ENCODE peak calls at places on chromosomes 13 and 19, in five cellular contexts. One of them, this sample, is unnamed. For H3K9me3, H3K4me1 and H3K27me3, the result is how much of the 10 kb centered on the place peaks cover.

GRCh38 chr19:10618846-10619245 is 6.5 kb upstream of the SLC44A2 start:
- DNase-seq in ovary: no peak
- DNase-seq in uterus: no peak
- DNase-seq in astrocyte: no peak
- DNase-seq in heart left ventricle: no peak
- DNase-seq in this sample: no peak

GRCh38 chr13:103403814-103404213 is 337.6 kb upstream of the SLC10A2 start:
- DNase-seq in ovary: no peak
- DNase-seq in uterus: no peak
- DNase-seq in astrocyte: no peak
- DNase-seq in heart left ventricle: no peak
- DNase-seq in this sample: no peak

GRCh38 chr19:4068058-4068966 is 1.6 kb upstream of the ZBTB7A start:
- DNase-seq in ovary: no peak
- DNase-seq in uterus: no peak
- DNase-seq in astrocyte: no peak
- DNase-seq in heart left ventricle: no peak
- DNase-seq in this sample: no peak

GRCh38 chr19:45104658-45105384 is 11.8 kb downstream of the PPP1R37 start:
- DNase-seq in ovary: no peak
- DNase-seq in uterus: no peak
- DNase-seq in astrocyte: no peak
- DNase-seq in heart left ventricle: no peak
- DNase-seq in this sample: no peak

GRCh38 chr19:16022251-16022650 is 54.0 kb upstream of the TPM4 start:
- DNase-seq in ovary: no peak
- DNase-seq in uterus: no peak
- DNase-seq in astrocyte: no peak
- DNase-seq in heart left ventricle: no peak
- DNase-seq in this sample: no peak

GRCh38 chr19:17557461-17557860 is 2.0 kb downstream of the COLGALT1 start:
- DNase-seq in ovary: no peak
- DNase-seq in uterus: no peak
- DNase-seq in astrocyte: no peak
- DNase-seq in heart left ventricle: no peak
- DNase-seq in this sample: no peak

GRCh38 chr19:13986348-13986904 is 19.7 kb downstream of the RFX1 start:
- DNase-seq in ovary: peak
- DNase-seq in uterus: peak
- DNase-seq in astrocyte: no peak
- DNase-seq in heart left ventricle: peak
- DNase-seq in this sample: peak

GRCh38 chr19:42229855-42230331 is 9.8 kb downstream of the ZNF526 start:
- DNase-seq in ovary: no peak
- DNase-seq in uterus: no peak
- DNase-seq in astrocyte: no peak
- DNase-seq in heart left ventricle: no peak
- DNase-seq in this sample: no peak

GRCh38 chr19:18433735-18434398 is 4.1 kb downstream of the ISYNA1 start:
- DNase-seq in ovary: peak
- DNase-seq in uterus: peak
- DNase-seq in astrocyte: no peak
- DNase-seq in heart left ventricle: no peak
- DNase-seq in this sample: no peak

GRCh38 chr13:40269086-40269485 is 397.4 kb downstream of the FOXO1 start:
- DNase-seq in ovary: no peak
- DNase-seq in uterus: peak
- DNase-seq in astrocyte: no peak
- DNase-seq in heart left ventricle: no peak
- DNase-seq in this sample: no peak

GRCh38 chr19:1168877-1169791 is 4.9 kb downstream of the SBNO2 start:
- DNase-seq in ovary: peak
- DNase-seq in uterus: peak
- DNase-seq in astrocyte: peak
- DNase-seq in heart left ventricle: peak
- DNase-seq in this sample: peak

GRCh38 chr13:94431569-94431968 is 47.9 kb downstream of the DCT start:
- DNase-seq in ovary: no peak
- DNase-seq in uterus: no peak
- DNase-seq in astrocyte: no peak
- DNase-seq in heart left ventricle: no peak
- DNase-seq in this sample: no peak

GRCh38 chr13:103531278-103531677 is 465.1 kb upstream of the SLC10A2 start:
- DNase-seq in ovary: no peak
- DNase-seq in uterus: no peak
- DNase-seq in astrocyte: no peak
- DNase-seq in heart left ventricle: no peak
- DNase-seq in this sample: no peak

GRCh38 chr13:100323937-100324336 is 235.0 kb downstream of the PCCA start:
- DNase-seq in ovary: no peak
- DNase-seq in uterus: no peak
- DNase-seq in astrocyte: no peak
- DNase-seq in heart left ventricle: no peak
- DNase-seq in this sample: no peak

GRCh38 chr13:42486711-42487198 is 87.2 kb upstream of the TNFSF11 start:
- DNase-seq in ovary: no peak
- DNase-seq in uterus: no peak
- DNase-seq in astrocyte: peak
- DNase-seq in heart left ventricle: no peak
- DNase-seq in this sample: no peak

GRCh38 chr19:46209051-46209450 is 20.5 kb upstream of the IGFL1 start:
- DNase-seq in ovary: no peak
- DNase-seq in uterus: no peak
- DNase-seq in astrocyte: no peak
- DNase-seq in heart left ventricle: no peak
- DNase-seq in this sample: no peak

GRCh38 chr13:104750377-104750776 is 1684.2 kb upstream of the SLC10A2 start:
- DNase-seq in ovary: no peak
- DNase-seq in uterus: no peak
- DNase-seq in astrocyte: peak
- DNase-seq in heart left ventricle: no peak
- DNase-seq in this sample: no peak

GRCh38 chr13:106522112-106522511 is 13.3 kb downstream of the EFNB2 start:
- DNase-seq in ovary: no peak
- DNase-seq in uterus: no peak
- DNase-seq in astrocyte: no peak
- DNase-seq in heart left ventricle: no peak
- DNase-seq in this sample: no peak

GRCh38 chr13:99467764-99468163 is 33.5 kb upstream of the TM9SF2 start:
- DNase-seq in ovary: no peak
- DNase-seq in uterus: no peak
- DNase-seq in astrocyte: peak
- DNase-seq in heart left ventricle: no peak
- DNase-seq in this sample: no peak

GRCh38 chr19:51311388-51312257 is at the start of gene IGLON5:
- DNase-seq in ovary: no peak
- DNase-seq in uterus: no peak
- DNase-seq in astrocyte: no peak
- DNase-seq in heart left ventricle: no peak
- DNase-seq in this sample: peak

GRCh38 chr19:5452594-5453565 is 2.3 kb upstream of the ZNRF4 start:
- DNase-seq in ovary: no peak
- DNase-seq in uterus: no peak
- DNase-seq in astrocyte: no peak
- DNase-seq in heart left ventricle: no peak
- DNase-seq in this sample: peak

GRCh38 chr13:35917942-35918645 is 213.1 kb downstream of the DCLK1 start:
- DNase-seq in ovary: no peak
- DNase-seq in uterus: no peak
- DNase-seq in astrocyte: peak
- DNase-seq in heart left ventricle: no peak
- DNase-seq in this sample: no peak

GRCh38 chr19:1312732-1313694 is 27.3 kb downstream of the EFNA2 start:
- DNase-seq in ovary: no peak
- DNase-seq in uterus: no peak
- DNase-seq in astrocyte: peak
- DNase-seq in heart left ventricle: no peak
- DNase-seq in this sample: no peak

GRCh38 chr19:46056536-46056935 is 15.7 kb upstream of the IGFL4 start:
- DNase-seq in ovary: no peak
- DNase-seq in uterus: no peak
- DNase-seq in astrocyte: no peak
- DNase-seq in heart left ventricle: no peak
- DNase-seq in this sample: no peak

GRCh38 chr19:51094696-51095279 is 12.1 kb upstream of the KLK14 start:
- DNase-seq in ovary: peak
- DNase-seq in uterus: no peak
- DNase-seq in astrocyte: no peak
- DNase-seq in heart left ventricle: no peak
- DNase-seq in this sample: peak

GRCh38 chr13:20431080-20431479 is 94.6 kb downstream of the CRYL1 start:
- DNase-seq in ovary: no peak
- DNase-seq in uterus: peak
- DNase-seq in astrocyte: no peak
- DNase-seq in heart left ventricle: no peak
- DNase-seq in this sample: no peak

GRCh38 chr13:29935309-29935981 is 85.0 kb upstream of the UBL3 start:
- DNase-seq in ovary: no peak
- DNase-seq in uterus: no peak
- DNase-seq in astrocyte: no peak
- DNase-seq in heart left ventricle: no peak
- DNase-seq in this sample: no peak

GRCh38 chr13:91726666-91727065 is 328.2 kb downstream of the GPC5 start:
- DNase-seq in ovary: no peak
- DNase-seq in uterus: no peak
- DNase-seq in astrocyte: no peak
- DNase-seq in heart left ventricle: no peak
- DNase-seq in this sample: no peak

GRCh38 chr13:37492741-37493514 is 105.6 kb downstream of the POSTN start:
- DNase-seq in ovary: no peak
- DNase-seq in uterus: no peak
- DNase-seq in astrocyte: peak
- DNase-seq in heart left ventricle: no peak
- DNase-seq in this sample: no peak

DNA sequence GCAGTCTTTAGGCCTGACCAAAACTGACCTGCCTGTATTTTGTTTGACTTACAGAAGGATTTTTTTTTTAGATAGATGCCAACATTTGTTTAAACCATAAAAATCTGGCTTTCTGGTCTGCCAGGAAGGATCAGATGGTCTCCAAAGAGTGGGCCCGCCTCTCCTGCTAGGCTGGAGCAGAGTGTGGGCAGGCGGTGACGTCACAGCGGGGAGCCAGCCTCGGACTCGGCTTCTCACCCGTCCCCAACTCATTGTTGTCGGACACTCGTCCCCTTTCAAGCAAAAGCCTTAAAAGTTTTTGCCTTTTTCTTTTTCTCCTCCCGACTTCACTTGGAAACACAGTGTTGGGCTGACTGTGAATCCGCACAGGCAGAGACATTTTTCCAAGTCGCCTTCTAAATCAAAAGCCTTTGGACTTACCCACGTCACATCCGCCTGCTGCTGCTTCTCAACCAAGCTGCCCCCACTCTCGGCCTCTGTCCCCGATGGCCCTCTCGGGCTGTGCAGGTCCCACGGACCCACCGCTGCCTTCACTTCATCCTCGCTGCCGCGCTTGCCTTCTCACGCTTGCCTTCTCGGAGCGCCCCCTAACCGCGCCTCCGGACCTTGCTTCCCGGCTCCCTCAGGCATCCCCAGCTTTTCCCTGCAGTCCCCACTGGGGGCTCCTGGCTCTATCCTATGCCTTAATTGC is 4.1 kb upstream of the ZNF135 start:
- DNase-seq in ovary: peak
- DNase-seq in uterus: peak
- DNase-seq in astrocyte: peak
- DNase-seq in heart left ventricle: no peak
- DNase-seq in this sample: peak
- H3K9me3 ChIP-seq in ovary: under half
- H3K9me3 ChIP-seq in uterus: under half
- H3K9me3 ChIP-seq in astrocyte: under half
- H3K9me3 ChIP-seq in heart left ventricle: under half
- H3K9me3 ChIP-seq in this sample: under half

GRCh38 chr19:12948597-12949362 is 3.1 kb downstream of the RAD23A start:
- DNase-seq in ovary: no peak
- DNase-seq in uterus: no peak
- DNase-seq in astrocyte: no peak
- DNase-seq in heart left ventricle: no peak
- DNase-seq in this sample: no peak
- H3K4me1 ChIP-seq in ovary: under half
- H3K4me1 ChIP-seq in uterus: under half
- H3K4me1 ChIP-seq in astrocyte: under half
- H3K4me1 ChIP-seq in heart left ventricle: under half
- H3K4me1 ChIP-seq in this sample: under half

GRCh38 chr19:58397533-58398037 is 2.1 kb downstream of the RNF225 start:
- DNase-seq in ovary: no peak
- DNase-seq in uterus: no peak
- DNase-seq in astrocyte: no peak
- DNase-seq in heart left ventricle: no peak
- DNase-seq in this sample: no peak
- H3K27me3 ChIP-seq in ovary: under half
- H3K27me3 ChIP-seq in uterus: under half
- H3K27me3 ChIP-seq in astrocyte: under half
- H3K27me3 ChIP-seq in heart left ventricle: under half
- H3K27me3 ChIP-seq in this sample: under half

GRCh38 chr13:110965755-110966134 is 50.9 kb upstream of the ANKRD10 start:
- DNase-seq in ovary: no peak
- DNase-seq in uterus: no peak
- DNase-seq in astrocyte: no peak
- DNase-seq in heart left ventricle: no peak
- DNase-seq in this sample: no peak

GRCh38 chr13:110963554-110963970 is 48.7 kb upstream of the ANKRD10 start:
- DNase-seq in ovary: no peak
- DNase-seq in uterus: no peak
- DNase-seq in astrocyte: no peak
- DNase-seq in heart left ventricle: no peak
- DNase-seq in this sample: no peak

GRCh38 chr13:110964229-110965037 is 49.6 kb upstream of the ANKRD10 start:
- DNase-seq in ovary: no peak
- DNase-seq in uterus: no peak
- DNase-seq in astrocyte: no peak
- DNase-seq in heart left ventricle: no peak
- DNase-seq in this sample: no peak

GRCh38 chr13:110961959-110962358 is 47.1 kb upstream of the ANKRD10 start:
- DNase-seq in ovary: no peak
- DNase-seq in uterus: no peak
- DNase-seq in astrocyte: no peak
- DNase-seq in heart left ventricle: no peak
- DNase-seq in this sample: no peak

DNA sequence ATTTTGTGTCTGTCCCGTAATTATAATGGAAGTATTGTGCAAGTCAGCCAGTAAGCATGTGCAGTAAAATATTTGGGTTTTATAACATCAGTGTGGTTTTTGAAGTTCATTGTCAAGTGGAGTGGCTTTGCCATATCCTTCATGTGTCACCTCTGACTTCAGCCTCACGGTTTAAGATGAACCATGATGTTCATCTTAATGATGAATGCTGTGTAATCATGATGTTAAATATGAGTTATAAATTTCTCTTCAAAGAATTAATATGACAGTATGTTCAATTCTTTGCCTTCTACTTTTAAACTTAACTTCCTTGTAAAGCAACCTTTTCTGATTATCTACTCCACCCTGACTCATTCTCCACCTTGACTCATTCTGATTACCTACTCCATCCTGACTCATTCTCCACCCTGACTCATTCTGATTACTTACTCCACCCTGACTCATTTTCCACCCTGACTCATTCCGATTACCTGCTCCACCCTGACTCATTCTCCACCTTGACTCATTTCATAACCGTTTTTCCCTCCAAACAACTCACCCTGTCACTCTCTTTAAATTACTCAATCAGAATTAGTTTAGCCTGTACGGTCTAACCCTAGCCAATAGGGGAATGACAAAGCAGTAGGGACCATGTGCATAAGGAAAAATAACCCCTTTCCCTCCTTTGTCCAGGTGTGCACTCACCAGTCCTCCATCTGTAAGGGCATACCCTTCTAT is 50.3 kb upstream of the ANKRD10 start:
- DNase-seq in ovary: no peak
- DNase-seq in uterus: no peak
- DNase-seq in astrocyte: peak
- DNase-seq in heart left ventricle: no peak
- DNase-seq in this sample: no peak
- H3K9me3 ChIP-seq in ovary: under half
- H3K9me3 ChIP-seq in uterus: under half
- H3K9me3 ChIP-seq in astrocyte: under half
- H3K9me3 ChIP-seq in heart left ventricle: under half
- H3K9me3 ChIP-seq in this sample: under half

This sample was measured in testis.